ENCODE peak calls at places on chromosomes 6 and 20, in four cellular contexts. S is thyroid gland, G is HCT116, Z is stomach. F is an unnamed sample. For H3K36me3 and H3K9me3, the result is how much of the 10 kb centered on the place peaks cover.

GRCh38 chr6:119241124-119241491 is 108.5 kb downstream of the MAN1A1 start:
- DNase-seq in G (no peak), S (peak), Z (no peak), F (no peak)

GRCh38 chr6:168915242-168915641 is 338.4 kb downstream of the THBS2 start:
- DNase-seq in G (no peak), S (no peak), Z (no peak), F (no peak)

GRCh38 chr20:56722042-56722441 is 92.9 kb downstream of the TFAP2C start:
- DNase-seq in G (no peak), Z (no peak), S (no peak), F (peak)

GRCh38 chr20:1324598-1325172 is 4.3 kb downstream of the SDCBP2 start:
- DNase-seq in Z (no peak), S (peak), G (no peak), F (peak)

GRCh38 chr20:10596726-10597125 is 77.1 kb downstream of the JAG1 start:
- DNase-seq in S (no peak), G (no peak), Z (no peak), F (no peak)

GRCh38 chr20:48042628-48043027 is 257.3 kb upstream of the SULF2 start:
- DNase-seq in Z (no peak), G (no peak), S (no peak), F (no peak)

GRCh38 chr6:157380458-157380778 is 572 bp upstream of the ZDHHC14 start:
- DNase-seq in S (no peak), G (no peak), Z (no peak), F (no peak)

GRCh38 chr6:94510877-94511276 is 1066.5 kb upstream of the MANEA start:
- DNase-seq in S (no peak), G (no peak), Z (no peak), F (no peak)

GRCh38 chr20:45019027-45019763 is 52.9 kb downstream of the STK4 start:
- DNase-seq in G (no peak), Z (no peak), S (no peak), F (no peak)

GRCh38 chr20:45019764-45020126 is 53.4 kb downstream of the STK4 start:
- DNase-seq in G (no peak), S (no peak), Z (no peak), F (no peak)

GRCh38 chr20:45017859-45018258 is 51.5 kb downstream of the STK4 start:
- DNase-seq in S (no peak), Z (no peak), G (no peak), F (no peak)

GRCh38 chr20:45021626-45022025 is 55.3 kb downstream of the STK4 start:
- DNase-seq in S (no peak), Z (no peak), G (no peak), F (no peak)

GRCh38 chr20:45020236-45020886 is 54.0 kb downstream of the STK4 start:
- DNase-seq in Z (no peak), G (no peak), S (peak), F (no peak)
- H3K36me3 ChIP-seq in Z (half or more), G (under half), S (under half), F (under half)

DNA sequence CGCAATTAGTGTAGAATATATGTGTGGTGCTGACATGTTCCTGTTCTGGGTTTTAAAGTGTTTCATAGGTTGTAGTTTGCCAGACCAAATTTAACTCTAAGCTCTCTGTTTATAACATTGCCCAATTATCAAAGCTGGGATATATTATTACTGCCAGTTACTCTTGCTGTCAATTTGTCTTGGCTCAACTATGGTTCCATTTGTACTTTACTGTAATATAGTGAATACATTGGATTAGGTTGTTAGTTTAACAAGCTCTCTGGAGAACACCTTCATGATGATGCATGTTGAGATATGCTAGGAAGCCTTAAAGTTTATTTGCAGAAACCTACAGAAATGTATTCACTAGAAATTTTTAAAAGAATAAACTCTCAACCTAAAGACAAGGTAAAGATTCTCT is 259.6 kb downstream of the ZFAND3 start:
- DNase-seq in S (no peak), Z (no peak), G (no peak), F (no peak)
- H3K9me3 ChIP-seq in S (under half), Z (under half), G (under half), F (under half)

GRCh38 chr6:28349344-28349891 is 329 bp upstream of the ZKSCAN3 start:
- DNase-seq in Z (no peak), S (no peak), G (no peak), F (no peak)

GRCh38 chr6:28347119-28347518 is 2.6 kb upstream of the ZKSCAN3 start:
- DNase-seq in Z (no peak), G (no peak), S (no peak), F (no peak)

GRCh38 chr6:28343898-28344677 is 5.7 kb upstream of the ZKSCAN3 start:
- DNase-seq in Z (no peak), S (no peak), G (no peak), F (no peak)

GRCh38 chr6:28340310-28340709 is 4.4 kb upstream of the ZSCAN31 start:
- DNase-seq in Z (no peak), G (no peak), S (no peak), F (no peak)

GRCh38 chr6:28345201-28345600 is 4.5 kb upstream of the ZKSCAN3 start:
- DNase-seq in G (no peak), S (no peak), Z (no peak), F (no peak)
- TF ChIP-seq POLR2A in G (no peak), S (no peak), Z (no peak), F (no peak)

DNA sequence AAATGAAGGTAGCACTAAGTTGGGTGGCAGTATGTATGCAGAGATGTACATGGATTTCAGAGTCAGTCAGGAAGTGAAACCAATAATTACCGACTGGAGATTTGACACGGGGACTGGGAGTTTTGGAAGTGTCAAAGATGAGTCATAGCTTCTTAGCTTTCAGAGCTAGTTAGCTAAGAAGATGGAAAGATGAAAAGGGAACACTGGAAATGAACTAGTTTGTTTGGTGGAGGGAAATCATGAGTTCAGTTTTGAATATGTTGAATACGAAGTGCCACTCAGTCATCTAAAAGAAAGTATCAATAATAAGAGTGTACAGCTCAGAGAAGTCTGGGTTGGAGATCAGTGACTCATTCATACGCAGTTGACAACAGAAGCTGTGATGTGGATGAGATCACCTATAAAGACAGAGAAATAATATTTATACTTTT is 7.5 kb downstream of the ESF1 start:
- DNase-seq in S (no peak), G (peak), Z (no peak), F (no peak)
- H3K36me3 ChIP-seq in S (under half), G (half or more), Z (half or more), F (under half)

GRCh38 chr6:169999367-169999766 is 247.9 kb downstream of the ERMARD start:
- DNase-seq in G (no peak), Z (no peak), S (no peak), F (no peak)

GRCh38 chr6:170005680-170006470 is 254.5 kb downstream of the ERMARD start:
- DNase-seq in Z (no peak), G (no peak), S (no peak), F (no peak)

GRCh38 chr6:170004585-170005210 is 253.3 kb downstream of the ERMARD start:
- DNase-seq in S (no peak), Z (no peak), G (no peak), F (no peak)

GRCh38 chr6:170000071-170000843 is 248.8 kb downstream of the ERMARD start:
- DNase-seq in G (no peak), Z (no peak), S (no peak), F (no peak)

GRCh38 chr6:170003027-170003426 is 251.6 kb downstream of the ERMARD start:
- DNase-seq in G (no peak), S (no peak), Z (no peak), F (no peak)
- H3K9me3 ChIP-seq in G (under half), S (under half), Z (under half), F (under half)

GRCh38 chr20:45833883-45834796 is 541 bp downstream of the SNX21 start:
- DNase-seq in G (no peak), S (peak), Z (peak), F (peak)
- TF ChIP-seq POLR2A in G (peak), S (no peak), Z (no peak), F (peak)

F was measured in adrenal gland.